ENCODE peak calls at places on chromosomes 3 and 15, in four cellular contexts. A is stimulated activated CD8-positive, alpha-beta memory T cell treated with anti-CD3 and anti-CD28 coated beads, Interleukin-2, amount 100 ng/mL, for 48 hours; C is lung microvascular endothelial cell; D is GM12892. Q is an unnamed sample.

GRCh38 chr3:4506559-4507009 is 13.4 kb downstream of the ITPR1 start:
- DNase-seq in A (no peak), C (no peak), D (no peak), Q (no peak)

GRCh38 chr3:62999158-62999557 is 123.9 kb upstream of the CADPS start:
- DNase-seq in A (no peak), C (no peak), D (no peak), Q (no peak)

GRCh38 chr15:69758810-69759410 is 306.3 kb downstream of the RPLP1 start:
- DNase-seq in A (peak; percentile 71), C (no peak), D (peak; percentile 40), Q (no peak)

GRCh38 chr3:139537325-139537724 is 2.2 kb downstream of the RBP1 start:
- DNase-seq in A (no peak), C (no peak), D (no peak), Q (peak; percentile 72)

GRCh38 chr3:14927308-14927707 is 20.1 kb upstream of the NR2C2 start:
- DNase-seq in A (no peak), C (no peak), D (no peak), Q (no peak)

GRCh38 chr3:47778746-47779145 is 2.9 kb downstream of the SMARCC1 start:
- DNase-seq in A (no peak), C (no peak), D (no peak), Q (no peak)

GRCh38 chr3:9704343-9705322 is 1.0 kb downstream of the CPNE9 start:
- DNase-seq in A (no peak), C (peak; percentile 42), D (no peak), Q (no peak)

GRCh38 chr15:66237513-66238235 is 15.9 kb downstream of the MEGF11 start:
- DNase-seq in A (no peak), C (no peak), D (no peak), Q (no peak)

GRCh38 chr15:85977586-85977985 is 102.1 kb upstream of the AGBL1 start:
- DNase-seq in A (no peak), C (no peak), D (no peak), Q (no peak)

GRCh38 chr15:59410448-59410896 is 27.5 kb upstream of the FAM81A start:
- DNase-seq in A (no peak), C (no peak), D (no peak), Q (no peak)

GRCh38 chr15:77507151-77507847 is 86.6 kb downstream of the HMG20A start:
- DNase-seq in A (no peak), C (peak; percentile 14), D (no peak), Q (no peak)

GRCh38 chr15:58762285-58762684 is 8.8 kb upstream of the MINDY2 start:
- DNase-seq in A (no peak), C (no peak), D (no peak), Q (no peak)

GRCh38 chr3:4814904-4815574 is 164.2 kb upstream of the BHLHE40 start:
- DNase-seq in A (no peak), C (no peak), D (no peak), Q (no peak)

GRCh38 chr15:69472575-69472974 is 20.0 kb downstream of the RPLP1 start:
- DNase-seq in A (no peak), C (no peak), D (no peak), Q (no peak)

GRCh38 chr3:157279237-157279636 is 119.3 kb upstream of the CCNL1 start:
- DNase-seq in A (no peak), C (no peak), D (no peak), Q (no peak)

GRCh38 chr3:137709011-137709601 is 55.0 kb upstream of the SOX14 start:
- DNase-seq in A (no peak), C (no peak), D (no peak), Q (peak; percentile 10)

GRCh38 chr15:47432831-47433230 is 284.5 kb upstream of the SEMA6D start:
- DNase-seq in A (no peak), C (no peak), D (no peak), Q (no peak)

GRCh38 chr3:143851331-143852017 is 3.2 kb upstream of the SLC9A9 start:
- DNase-seq in A (no peak), C (no peak), D (no peak), Q (no peak)

GRCh38 chr15:30984542-30984941 is 6.9 kb downstream of the MTMR10 start:
- DNase-seq in A (no peak), C (no peak), D (no peak), Q (no peak)

GRCh38 chr3:23713641-23714040 is 92.1 kb upstream of the UBE2E1 start:
- DNase-seq in A (no peak), C (no peak), D (no peak), Q (no peak)

GRCh38 chr15:75452364-75452967 is 976 bp upstream of the SIN3A start:
- DNase-seq in A (peak; percentile 46), C (peak; percentile 76), D (peak; percentile 37), Q (peak; percentile 62)

GRCh38 chr3:186118692-186119091 is 9.8 kb upstream of the ETV5 start:
- DNase-seq in A (no peak), C (no peak), D (no peak), Q (no peak)

GRCh38 chr3:109177888-109178287 is 41.4 kb downstream of the C3orf85 start:
- DNase-seq in A (no peak), C (no peak), D (no peak), Q (no peak)

GRCh38 chr15:39367591-39367990 is 213.3 kb upstream of the THBS1 start:
- DNase-seq in A (no peak), C (no peak), D (no peak), Q (no peak)

GRCh38 chr3:71393093-71393492 is 190.4 kb downstream of the FOXP1 start:
- DNase-seq in A (no peak), C (no peak), D (no peak), Q (no peak)

GRCh38 chr15:76158250-76158649 is 98.5 kb downstream of the TMEM266 start:
- DNase-seq in A (no peak), C (no peak), D (no peak), Q (no peak)

GRCh38 chr15:90807687-90808086 is 60.7 kb upstream of the FURIN start:
- DNase-seq in A (no peak), C (no peak), D (no peak), Q (no peak)

Q was measured in HCT116.